ENCODE peak calls at places on chromosomes 4 and X, in eight cellular contexts. Y is NCI-H774; Q is lung; B is activated naive CD4-positive, alpha-beta T cell treated with anti-CD3 and anti-CD28 coated beads, Interleukin-2, amount 50 U/mL, for 72 hours; U is SK-N-SH; F is hippocampal formation; K is T47D; X is RCC 7860. M is an unnamed sample.

GRCh38 chr4:53185853-53186590 is 179.8 kb downstream of the SCFD2 start:
- DNase-seq in U (no peak), K (no peak), Y (no peak), F (no peak), X (no peak), B (no peak), Q (no peak), M (no peak)

GRCh38 chrX:104310084-104310483 is 55.4 kb upstream of the ESX1 start:
- DNase-seq in B (no peak), K (peak), U (peak), X (peak), Q (no peak), F (peak), Y (no peak), M (no peak)

GRCh38 chr4:106707776-106708603 is 328.1 kb downstream of the DKK2 start:
- DNase-seq in B (no peak), K (no peak), X (no peak), U (no peak), F (no peak), Y (no peak), Q (no peak), M (no peak)

GRCh38 chr4:100208964-100209363 is 18.7 kb upstream of the DDIT4L start:
- DNase-seq in X (no peak), F (no peak), Y (no peak), K (no peak), U (no peak), Q (no peak), B (no peak), M (no peak)

GRCh38 chrX:50691820-50692219 is 122.2 kb downstream of the SHROOM4 start:
- DNase-seq in U (peak), B (peak), K (peak), X (peak), F (peak), Q (no peak), Y (peak), M (no peak)

GRCh38 chr4:57214654-57215411 is 104.6 kb upstream of the IGFBP7 start:
- DNase-seq in B (no peak), Q (no peak), K (no peak), F (no peak), Y (no peak), U (no peak), X (no peak), M (no peak)

GRCh38 chr4:106238819-106239420 is 77.1 kb downstream of the TBCK start:
- DNase-seq in U (peak), Y (no peak), B (no peak), Q (no peak), F (no peak), K (peak), X (peak), M (no peak)

GRCh38 chr4:33088713-33089112 is 2368.5 kb downstream of the PCDH7 start:
- DNase-seq in Y (no peak), B (no peak), U (no peak), K (no peak), Q (no peak), X (no peak), F (no peak), M (no peak)

GRCh38 chr4:74794341-74794801 is at the start of gene BTC:
- DNase-seq in F (no peak), K (peak), B (peak), Q (peak), U (peak), Y (peak), X (no peak), M (no peak)

GRCh38 chr4:151228196-151229119 is 48.5 kb upstream of the PRSS48 start:
- DNase-seq in X (no peak), Y (no peak), F (no peak), B (no peak), U (no peak), Q (no peak), K (no peak), M (no peak)

GRCh38 chr4:60344908-60345307 is 855.2 kb upstream of the ADGRL3 start:
- DNase-seq in F (no peak), U (no peak), Y (no peak), X (no peak), B (no peak), K (no peak), Q (no peak), M (no peak)

GRCh38 chr4:1834047-1834769 is 21.7 kb downstream of the LETM1 start:
- DNase-seq in Y (no peak), K (no peak), X (no peak), Q (no peak), U (no peak), B (no peak), F (no peak), M (no peak)

GRCh38 chr4:168731706-168732414 is 235.0 kb downstream of the PALLD start:
- DNase-seq in B (no peak), K (no peak), Q (no peak), F (no peak), X (peak), Y (no peak), U (no peak), M (no peak)

GRCh38 chr4:97367878-97368277 is 775.4 kb downstream of the STPG2 start:
- DNase-seq in F (no peak), Q (no peak), U (no peak), Y (no peak), B (no peak), X (peak), K (peak), M (no peak)

GRCh38 chrX:48025561-48025960 is 18.8 kb downstream of the SPACA5 start:
- DNase-seq in F (peak), Y (peak), B (peak), Q (no peak), X (peak), K (peak), U (peak), M (peak)

GRCh38 chrX:50905334-50905733 is 5.2 kb upstream of the BMP15 start:
- DNase-seq in Y (no peak), F (no peak), K (peak), X (no peak), Q (no peak), B (peak), U (no peak), M (no peak)

GRCh38 chr4:142818009-142818408 is 28.1 kb downstream of the INPP4B start:
- DNase-seq in X (peak), Y (no peak), F (no peak), K (no peak), Q (no peak), U (no peak), B (no peak), M (no peak)

GRCh38 chrX:78514852-78515251 is 144.3 kb downstream of the RTL3 start:
- DNase-seq in Q (no peak), B (no peak), Y (peak), X (peak), U (no peak), K (peak), F (no peak), M (no peak)

GRCh38 chrX:23907106-23907495 is 637 bp downstream of the APOO start:
- DNase-seq in X (no peak), Q (no peak), U (no peak), Y (no peak), B (no peak), F (no peak), K (no peak), M (no peak)

GRCh38 chrX:141405878-141406492 is 163.7 kb upstream of the SPANXC start:
- DNase-seq in X (peak), U (no peak), Y (no peak), Q (no peak), F (no peak), B (no peak), K (peak), M (no peak)

GRCh38 chr4:137129471-137130244 is 402.6 kb downstream of the PCDH18 start:
- DNase-seq in Q (no peak), K (no peak), B (no peak), X (no peak), F (no peak), Y (no peak), U (no peak), M (no peak)

GRCh38 chr4:67040315-67040714 is 505.0 kb downstream of the CENPC start:
- DNase-seq in K (no peak), X (no peak), B (no peak), Y (no peak), Q (no peak), F (no peak), U (no peak), M (no peak)